ENCODE peak calls at places on chromosomes 12 and 14, in ten cellular contexts. T is fibroblast of lung, D is germinal center, P is mesothelial cell of epicardium, H is H7, X is activated T-cell treated with anti-CD3 and anti-CD28 coated beads for 1 hour, U is IMR-90, Q is Peyer's patch, L is astrocyte of the cerebellum, C is pons. I is an unnamed sample.

GRCh38 chr12:16352481-16352880 is 5.0 kb downstream of the MGST1 start:
- DNase-seq in Q (no peak), L (no peak), H (no peak), U (peak), C (no peak), X (no peak), D (no peak), P (no peak), T (peak), I (peak)

GRCh38 chr12:118689793-118690192 is 291.5 kb upstream of the SRRM4 start:
- DNase-seq in U (no peak), T (no peak), C (no peak), H (no peak), P (no peak), L (no peak), X (no peak), Q (no peak), D (no peak), I (no peak)

GRCh38 chr12:92502417-92503028 is 200.3 kb upstream of the PLEKHG7 start:
- DNase-seq in C (peak), Q (no peak), L (no peak), P (no peak), X (no peak), U (no peak), D (no peak), T (no peak), H (no peak), I (no peak)

GRCh38 chr14:104355949-104356737 is 217.8 kb downstream of the KIF26A start:
- DNase-seq in L (no peak), H (peak), C (no peak), D (no peak), P (no peak), Q (peak), T (no peak), X (no peak), U (no peak), I (no peak)

GRCh38 chr12:116697305-116698130 is 40.4 kb downstream of the SPRING1 start:
- DNase-seq in Q (no peak), U (no peak), D (no peak), C (peak), X (no peak), L (no peak), P (no peak), T (no peak), H (peak), I (no peak)

GRCh38 chr14:59631237-59631636 is 54.6 kb upstream of the CCDC175 start:
- DNase-seq in Q (no peak), H (peak), P (no peak), X (no peak), U (no peak), C (peak), D (peak), T (no peak), L (no peak), I (no peak)

GRCh38 chr12:14910090-14910915 is 24.6 kb upstream of the MGP start:
- DNase-seq in X (no peak), U (peak), C (no peak), D (no peak), H (no peak), Q (no peak), P (no peak), T (peak), L (no peak), I (no peak)

GRCh38 chr12:96322720-96323119 is 77.5 kb downstream of the CDK17 start:
- DNase-seq in U (no peak), P (no peak), C (no peak), X (no peak), L (no peak), H (no peak), Q (no peak), D (no peak), T (no peak), I (no peak)

GRCh38 chr14:97458302-97459137 is 661.3 kb downstream of the VRK1 start:
- DNase-seq in Q (peak), D (no peak), H (peak), X (peak), P (peak), L (no peak), U (no peak), T (no peak), C (peak), I (no peak)

GRCh38 chr14:20609215-20610001 is 18.2 kb upstream of the RNASE12 start:
- DNase-seq in D (peak), P (peak), X (peak), L (peak), Q (peak), U (peak), T (peak), C (peak), H (peak), I (peak)

GRCh38 chr12:18967814-18968213 is 161.7 kb upstream of the PLEKHA5 start:
- DNase-seq in H (no peak), T (peak), L (peak), X (no peak), P (no peak), D (no peak), U (no peak), C (peak), Q (no peak), I (no peak)

GRCh38 chr12:48182659-48183058 is 785 bp upstream of the CCDC184 start:
- DNase-seq in P (no peak), D (no peak), T (no peak), U (no peak), X (no peak), H (no peak), C (no peak), Q (no peak), L (no peak), I (no peak)

GRCh38 chr12:130163461-130164215 is 1.4 kb downstream of the FZD10 start:
- DNase-seq in T (no peak), P (no peak), D (no peak), C (no peak), U (no peak), H (no peak), Q (no peak), X (no peak), L (no peak), I (no peak)

GRCh38 chr12:103330672-103331071 is 165.1 kb downstream of the C12orf42 start:
- DNase-seq in D (no peak), X (no peak), L (no peak), Q (no peak), P (no peak), T (no peak), H (no peak), C (no peak), U (no peak), I (no peak)